ENCODE peak calls at places on chromosomes 3 and 15, in six cellular contexts. R is BJ, N is GM12878, Y is tibial artery, A is HFFc6, S is neural crest cell. E is an unnamed sample.
A peak's percentile ranks its signal among the peaks of the same experiment; 100 is the strongest.

GRCh38 chr3:142586803-142587406 is 8.4 kb upstream of the ATR start:
- DNase-seq in R (no peak), N (no peak), Y (no peak), A (peak; percentile 83), S (peak; percentile 28), E (no peak)

GRCh38 chr15:60373745-60374144 is 24.0 kb downstream of the ANXA2 start:
- DNase-seq in R (no peak), N (no peak), Y (no peak), A (no peak), S (no peak), E (no peak)

GRCh38 chr15:69160976-69161877 is 792 bp downstream of the GLCE start:
- DNase-seq in R (no peak), N (no peak), Y (peak; percentile 21), A (no peak), S (peak; percentile 25), E (no peak)

GRCh38 chr3:152056481-152056880 is 183.0 kb downstream of the SUCNR1 start:
- DNase-seq in R (no peak), N (no peak), Y (no peak), A (no peak), S (no peak), E (no peak)

GRCh38 chr3:123642182-123642956 is 57.5 kb upstream of the HACD2 start:
- DNase-seq in R (peak; percentile 59), N (peak; percentile 34), Y (peak; percentile 80), A (peak; percentile 93), S (peak; percentile 60), E (peak; percentile 51)

GRCh38 chr3:52204337-52205073 is 6.5 kb downstream of the ALAS1 start:
- DNase-seq in R (no peak), N (no peak), Y (no peak), A (no peak), S (no peak), E (no peak)

GRCh38 chr15:33654859-33655258 is 313.4 kb upstream of the CHRM5 start:
- DNase-seq in R (no peak), N (no peak), Y (no peak), A (no peak), S (no peak), E (no peak)

GRCh38 chr15:93829115-93829849 is 402.1 kb upstream of the MCTP2 start:
- DNase-seq in R (no peak), N (no peak), Y (peak; percentile 41), A (no peak), S (no peak), E (peak; percentile 28)

GRCh38 chr15:68431037-68431791 is 749 bp downstream of the ITGA11 start:
- DNase-seq in R (no peak), N (no peak), Y (peak; percentile 56), A (no peak), S (no peak), E (no peak)

GRCh38 chr15:77630956-77631789 is 1.5 kb downstream of the LINGO1 start:
- DNase-seq in R (no peak), N (no peak), Y (no peak), A (no peak), S (peak; percentile 31), E (no peak)
- TF ChIP-seq CTCF in R (peak; percentile 3), N (no peak), Y (peak; percentile 26), A (peak; percentile 32), S (no peak), E (peak; percentile 39)

GRCh38 chr15:52172869-52173268 is 18.3 kb downstream of the GNB5 start:
- DNase-seq in R (no peak), N (no peak), Y (no peak), A (no peak), S (no peak), E (no peak)

GRCh38 chr15:52171807-52172206 is 19.4 kb downstream of the GNB5 start:
- DNase-seq in R (no peak), N (no peak), Y (no peak), A (no peak), S (no peak), E (no peak)

DNA sequence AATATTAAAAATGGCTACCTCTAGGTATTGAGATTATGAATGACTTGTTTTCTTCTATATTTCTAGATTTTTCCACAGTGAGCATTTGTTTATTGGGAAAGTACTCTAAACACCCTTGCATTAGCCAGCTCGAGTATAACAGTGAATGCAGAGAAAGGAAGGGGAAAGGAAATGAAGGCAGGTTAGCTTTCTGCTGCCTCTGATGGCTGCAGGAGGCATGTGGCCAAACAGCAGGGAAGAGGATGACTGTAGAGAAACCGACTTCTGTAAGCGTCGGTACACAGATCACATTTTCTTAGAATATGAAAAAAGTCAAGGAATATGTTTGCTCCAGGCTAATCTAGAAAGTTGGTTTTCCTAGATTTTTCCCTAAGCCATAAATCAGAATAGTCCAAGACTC is 19.8 kb downstream of the GNB5 start:
- DNase-seq in R (no peak), N (no peak), Y (no peak), A (no peak), S (no peak), E (no peak)
- TF ChIP-seq CTCF in R (peak; percentile 22), N (no peak), Y (no peak), A (no peak), S (no peak), E (peak; percentile 3)

GRCh38 chr3:46977811-46978195 is 1.3 kb upstream of the CCDC12 start:
- DNase-seq in R (no peak), N (no peak), Y (no peak), A (no peak), S (no peak), E (no peak)
- TF ChIP-seq CTCF in R (no peak), N (no peak), Y (no peak), A (no peak), S (no peak), E (no peak)

DNA sequence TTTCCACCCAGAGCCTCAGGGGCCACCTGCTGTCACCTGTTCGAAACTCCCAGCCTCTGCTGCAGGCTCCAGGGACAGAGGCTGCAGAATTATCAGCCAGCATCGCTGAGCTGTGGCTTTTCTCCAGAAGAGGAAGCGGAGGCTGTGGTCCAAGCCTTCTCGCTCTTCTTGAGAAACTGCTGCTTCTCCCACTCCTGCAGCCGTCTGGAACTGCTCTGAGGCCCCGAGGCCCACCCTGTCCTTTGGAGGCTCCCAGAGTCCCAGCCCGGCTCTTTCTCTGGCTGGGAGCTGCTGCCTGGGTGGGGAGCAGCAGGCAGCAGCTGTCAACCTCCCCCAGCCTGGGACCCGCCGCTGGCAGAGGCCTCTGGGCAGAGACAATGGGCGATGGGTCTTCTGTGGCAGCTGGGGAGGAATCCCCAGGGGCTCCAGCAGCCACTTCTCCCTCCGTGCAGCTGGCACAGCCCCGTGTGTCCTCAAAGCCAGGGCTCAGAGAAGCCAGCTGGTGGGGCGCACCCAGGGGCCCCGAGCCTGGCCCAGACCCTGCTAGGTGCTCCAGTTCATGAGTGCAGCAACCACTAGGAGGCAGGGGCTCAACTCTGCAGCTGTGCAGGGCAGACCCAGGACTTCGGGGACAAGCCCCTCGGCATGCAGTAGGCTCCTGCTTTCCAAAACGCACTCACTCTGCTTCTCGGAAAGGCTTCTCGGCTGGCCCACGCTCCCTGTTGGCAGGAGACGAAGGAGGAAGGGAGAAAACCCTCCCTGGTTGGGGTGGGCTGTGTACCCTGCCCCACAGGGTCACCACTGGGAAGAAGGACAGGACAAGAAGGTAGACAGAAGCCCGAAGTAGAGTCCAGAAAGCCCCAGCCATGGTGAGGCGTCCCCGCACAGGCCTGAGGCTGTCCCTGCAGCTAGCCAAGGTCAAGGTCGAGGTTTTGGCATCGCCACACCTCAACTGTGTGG is 49.9 kb upstream of the FURIN start:
- DNase-seq in R (no peak), N (no peak), Y (no peak), A (no peak), S (no peak), E (no peak)
- TF ChIP-seq CTCF in R (no peak), N (peak; percentile 21), Y (no peak), A (peak; percentile 24), S (no peak), E (peak; percentile 5)

DNA sequence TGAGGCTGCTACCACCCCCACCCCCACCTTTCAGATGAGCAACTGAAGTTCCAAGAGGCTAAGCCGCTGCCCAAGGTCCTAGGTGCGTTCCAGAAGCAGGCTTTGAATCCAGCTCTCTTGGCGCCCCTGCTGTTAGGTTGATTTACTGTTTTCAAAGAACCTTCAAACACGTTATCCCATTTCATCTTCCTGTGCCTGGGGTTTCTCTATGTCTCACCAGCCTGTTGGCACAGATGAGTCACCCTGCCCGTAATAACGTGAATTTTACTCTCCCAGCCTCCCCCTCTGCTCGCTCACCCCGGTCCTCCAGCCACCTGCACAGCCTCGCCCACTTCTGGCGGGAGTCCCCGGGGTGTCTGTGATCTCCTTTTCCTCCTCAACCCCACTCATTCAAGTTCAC is 13.1 kb upstream of the TSEN2 start:
- DNase-seq in R (no peak), N (no peak), Y (no peak), A (no peak), S (no peak), E (peak; percentile 55)
- TF ChIP-seq CTCF in R (no peak), N (peak; percentile 1), Y (no peak), A (no peak), S (no peak), E (peak; percentile 15)

GRCh38 chr3:126111566-126112475 is 27.9 kb upstream of the SLC41A3 start:
- DNase-seq in R (no peak), N (no peak), Y (peak; percentile 10), A (no peak), S (no peak), E (no peak)
- TF ChIP-seq CTCF in R (no peak), N (no peak), Y (no peak), A (no peak), S (no peak), E (no peak)

DNA sequence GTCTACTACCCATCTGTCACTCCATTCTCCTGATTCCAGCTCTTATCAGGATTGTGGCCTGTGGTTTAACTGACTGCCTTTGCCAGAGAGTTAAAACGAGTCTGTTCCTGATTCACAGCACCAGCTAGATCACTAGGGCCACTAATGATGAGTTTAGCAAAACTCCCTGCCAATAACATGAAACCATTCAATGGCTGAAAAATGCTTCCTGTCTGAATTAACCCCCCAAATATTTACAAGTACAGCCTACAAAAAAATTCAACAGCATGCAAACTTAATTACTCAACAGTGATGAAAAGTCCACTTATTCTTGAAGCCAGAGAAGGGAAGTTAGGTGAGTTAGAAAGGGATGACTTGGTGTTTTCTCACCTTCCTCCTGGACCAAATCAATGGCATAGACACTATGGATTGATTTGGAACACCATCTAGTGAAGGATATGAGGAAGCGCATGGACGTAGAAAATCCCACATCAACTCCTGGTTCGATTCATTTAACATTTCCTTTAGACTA is 141.4 kb downstream of the TGFBR2 start:
- DNase-seq in R (no peak), N (no peak), Y (no peak), A (peak; percentile 41), S (no peak), E (peak; percentile 9)
- TF ChIP-seq CTCF in R (peak; percentile 52), N (peak; percentile 12), Y (peak; percentile 42), A (peak; percentile 74), S (peak; percentile 48), E (peak; percentile 62)